ENCODE peak calls at places on chromosomes 11 and 22, in four cellular contexts. R is K562, V is SK-N-SH, T is HepG2. Z is an unnamed sample.

GRCh38 chr22:47064016-47064415 is 301.6 kb downstream of the TBC1D22A start:
- DNase-seq in R (no peak), V (peak; percentile 14), T (no peak), Z (no peak)

GRCh38 chr11:35144103-35144741 is 5.3 kb downstream of the CD44 start:
- DNase-seq in R (no peak), V (no peak), T (no peak), Z (peak; percentile 85)

GRCh38 chr22:24053481-24054226 is 42.5 kb downstream of the CABIN1 start:
- DNase-seq in R (no peak), V (no peak), T (no peak), Z (peak; percentile 15)

GRCh38 chr22:22942511-22943329 is 55.1 kb downstream of the IGLL5 start:
- DNase-seq in R (peak; percentile 100), V (peak; percentile 80), T (peak; percentile 44), Z (peak; percentile 78)

GRCh38 chr11:19200410-19201201 is 1.2 kb downstream of the CSRP3 start:
- DNase-seq in R (no peak), V (no peak), T (no peak), Z (no peak)

GRCh38 chr11:118785362-118785761 is 5.6 kb downstream of the DDX6 start:
- DNase-seq in R (no peak), V (no peak), T (no peak), Z (no peak)

GRCh38 chr11:87493516-87493915 is 455.8 kb downstream of the TMEM135 start:
- DNase-seq in R (no peak), V (no peak), T (no peak), Z (no peak)

GRCh38 chr11:86117706-86118050 is 48.8 kb upstream of the PICALM start:
- DNase-seq in R (no peak), V (no peak), T (no peak), Z (no peak)

GRCh38 chr22:46594947-46595298 is 25.3 kb upstream of the GRAMD4 start:
- DNase-seq in R (no peak), V (no peak), T (no peak), Z (no peak)

GRCh38 chr11:15609445-15609844 is 494.7 kb downstream of the INSC start:
- DNase-seq in R (no peak), V (no peak), T (no peak), Z (no peak)

GRCh38 chr22:19943665-19944026 is 2.0 kb upstream of the TXNRD2 start:
- DNase-seq in R (no peak), V (peak; percentile 46), T (peak; percentile 61), Z (no peak)

GRCh38 chr11:115384236-115384635 is 120.0 kb downstream of the CADM1 start:
- DNase-seq in R (no peak), V (no peak), T (no peak), Z (no peak)

GRCh38 chr22:42444060-42444904 is 12.1 kb upstream of the NFAM1 start:
- DNase-seq in R (peak; percentile 88), V (peak; percentile 90), T (peak; percentile 34), Z (peak; percentile 73)

GRCh38 chr22:19368876-19369275 is 62.7 kb downstream of the HIRA start:
- DNase-seq in R (no peak), V (no peak), T (no peak), Z (no peak)

GRCh38 chr11:30488304-30488998 is 97.7 kb downstream of the MPPED2 start:
- DNase-seq in R (no peak), V (peak; percentile 42), T (peak; percentile 93), Z (no peak)

GRCh38 chr11:118287006-118287405 is 17.5 kb upstream of the CD3E start:
- DNase-seq in R (no peak), V (no peak), T (no peak), Z (no peak)

GRCh38 chr11:610146-610801 is 5.5 kb downstream of the IRF7 start:
- DNase-seq in R (no peak), V (no peak), T (no peak), Z (no peak)

GRCh38 chr11:116986521-116987105 is 111.6 kb downstream of the SIK3 start:
- DNase-seq in R (no peak), V (no peak), T (peak; percentile 41), Z (peak; percentile 64)

GRCh38 chr11:127804775-127805446 is 782.4 kb downstream of the ETS1 start:
- DNase-seq in R (no peak), V (no peak), T (no peak), Z (no peak)

GRCh38 chr11:72637926-72638325 is 36.3 kb downstream of the PDE2A start:
- DNase-seq in R (no peak), V (peak; percentile 68), T (no peak), Z (no peak)

GRCh38 chr11:48077251-48077650 is 96.9 kb downstream of the PTPRJ start:
- DNase-seq in R (no peak), V (no peak), T (no peak), Z (no peak)

GRCh38 chr22:49934144-49934890 is 15.9 kb downstream of the CRELD2 start:
- DNase-seq in R (peak; percentile 45), V (peak; percentile 44), T (no peak), Z (no peak)

GRCh38 chr22:46547883-46548244 is 10.4 kb upstream of the CELSR1 start:
- DNase-seq in R (no peak), V (no peak), T (peak; percentile 58), Z (no peak)

GRCh38 chr11:6734616-6735015 is 37.2 kb downstream of the OR2AG2 start:
- DNase-seq in R (no peak), V (no peak), T (no peak), Z (no peak)

GRCh38 chr11:6736495-6737121 is 35.2 kb downstream of the OR2AG2 start:
- DNase-seq in R (no peak), V (no peak), T (no peak), Z (no peak)

GRCh38 chr11:6735306-6735705 is 36.5 kb downstream of the OR2AG2 start:
- DNase-seq in R (no peak), V (no peak), T (no peak), Z (no peak)

GRCh38 chr11:6738590-6738989 is 33.2 kb downstream of the OR2AG2 start:
- DNase-seq in R (no peak), V (no peak), T (no peak), Z (no peak)

GRCh38 chr11:6737872-6738466 is 33.8 kb downstream of the OR2AG2 start:
- DNase-seq in R (peak; percentile 53), V (peak; percentile 11), T (peak; percentile 41), Z (no peak)
- TF ChIP-seq NFIC in R (no peak), V (no peak), T (no peak), Z (no peak)

DNA sequence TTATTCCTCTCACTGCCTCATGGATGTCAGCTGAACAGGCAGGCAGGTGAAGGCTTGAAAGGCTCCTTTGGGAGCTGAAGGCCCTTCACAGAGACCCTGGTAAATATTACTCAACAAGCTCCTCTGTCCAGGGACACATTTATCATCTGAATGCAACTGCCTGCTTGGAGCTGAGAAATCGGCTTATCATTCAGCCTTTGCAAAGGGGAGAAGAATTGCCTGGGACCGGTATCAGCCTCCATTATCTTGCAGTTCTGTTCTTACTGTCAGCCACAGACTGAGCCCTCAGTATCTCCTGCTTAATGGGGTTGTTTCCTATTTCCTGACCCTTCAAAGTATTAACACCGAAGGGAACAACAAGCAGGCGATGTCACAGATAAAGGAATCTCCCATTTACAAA is 113.8 kb upstream of the PITPNB start:
- DNase-seq in R (no peak), V (no peak), T (no peak), Z (no peak)
- TF ChIP-seq NFIC in R (no peak), V (no peak), T (no peak), Z (no peak)

GRCh38 chr11:78420796-78421209 is 3.2 kb upstream of the GAB2 start:
- DNase-seq in R (no peak), V (peak; percentile 65), T (no peak), Z (no peak)
- TF ChIP-seq NFIC in R (no peak), V (no peak), T (no peak), Z (no peak)

GRCh38 chr11:7021318-7021717 is 1.0 kb downstream of the NLRP14 start:
- DNase-seq in R (no peak), V (no peak), T (no peak), Z (no peak)

GRCh38 chr11:7019500-7020182 is 505 bp downstream of the ZNF214 start:
- DNase-seq in R (no peak), V (no peak), T (no peak), Z (no peak)

GRCh38 chr11:7016011-7016410 is 4.1 kb downstream of the ZNF214 start:
- DNase-seq in R (no peak), V (no peak), T (no peak), Z (no peak)

DNA sequence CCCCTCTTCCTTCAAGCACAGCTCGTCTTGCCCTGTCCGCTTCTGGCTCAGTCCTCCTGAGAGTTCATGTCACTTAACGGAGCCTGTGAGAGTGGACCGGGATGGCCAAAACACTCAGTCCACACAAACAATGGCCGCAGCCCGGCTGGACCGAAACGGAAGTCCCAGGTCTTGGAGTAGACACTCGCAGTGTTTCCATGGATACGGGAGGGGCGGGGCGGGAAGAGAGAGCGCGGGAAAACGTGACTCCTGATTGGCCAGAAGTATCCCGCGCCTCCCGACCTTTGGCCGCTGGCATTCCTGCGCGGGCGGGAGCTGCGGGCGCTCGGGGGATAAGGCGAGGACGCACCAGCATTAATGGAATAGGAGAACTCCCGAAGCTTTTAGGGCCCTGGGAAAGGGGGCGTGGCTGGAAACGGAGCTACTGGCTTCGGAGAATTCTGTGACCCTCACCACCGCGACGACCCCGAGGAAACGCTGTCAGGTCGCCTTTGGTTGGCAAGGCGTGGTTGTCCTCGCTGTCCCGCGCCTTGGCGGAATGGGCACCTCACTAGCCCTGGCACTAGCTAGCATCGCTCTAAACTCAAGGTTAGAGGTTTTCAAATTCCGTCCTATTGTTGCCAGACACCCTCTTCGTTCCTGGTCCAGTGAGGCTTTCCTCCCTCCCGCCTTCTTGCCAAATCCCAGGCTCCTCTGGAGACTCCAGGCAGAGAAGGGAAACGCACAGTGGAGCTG is at the start of the genes NLRP14 and ZNF214:
- DNase-seq in R (peak; percentile 69), V (peak; percentile 92), T (peak; percentile 90), Z (no peak)
- TF ChIP-seq NFIC in R (no peak), V (no peak), T (no peak), Z (no peak)

GRCh38 chr22:29203456-29203855 is 2.2 kb upstream of the EMID1 start:
- DNase-seq in R (no peak), V (no peak), T (no peak), Z (no peak)

GRCh38 chr22:29202231-29203192 is 3.2 kb upstream of the EMID1 start:
- DNase-seq in R (peak; percentile 35), V (peak; percentile 41), T (peak; percentile 38), Z (peak; percentile 91)

GRCh38 chr22:29199702-29200400 is 5.8 kb upstream of the EMID1 start:
- DNase-seq in R (no peak), V (no peak), T (no peak), Z (no peak)

GRCh38 chr22:29200901-29201300 is 4.8 kb upstream of the EMID1 start:
- DNase-seq in R (no peak), V (no peak), T (no peak), Z (no peak)

GRCh38 chr22:29201722-29202230 is 3.9 kb upstream of the EMID1 start:
- DNase-seq in R (no peak), V (no peak), T (no peak), Z (no peak)
- TF ChIP-seq NFIC in R (no peak), V (no peak), T (no peak), Z (no peak)

GRCh38 chr11:107457205-107457557 is 444 bp downstream of the CWF19L2 start:
- DNase-seq in R (no peak), V (peak; percentile 15), T (no peak), Z (no peak)
- TF ChIP-seq NFIC in R (no peak), V (no peak), T (no peak), Z (no peak)

DNA sequence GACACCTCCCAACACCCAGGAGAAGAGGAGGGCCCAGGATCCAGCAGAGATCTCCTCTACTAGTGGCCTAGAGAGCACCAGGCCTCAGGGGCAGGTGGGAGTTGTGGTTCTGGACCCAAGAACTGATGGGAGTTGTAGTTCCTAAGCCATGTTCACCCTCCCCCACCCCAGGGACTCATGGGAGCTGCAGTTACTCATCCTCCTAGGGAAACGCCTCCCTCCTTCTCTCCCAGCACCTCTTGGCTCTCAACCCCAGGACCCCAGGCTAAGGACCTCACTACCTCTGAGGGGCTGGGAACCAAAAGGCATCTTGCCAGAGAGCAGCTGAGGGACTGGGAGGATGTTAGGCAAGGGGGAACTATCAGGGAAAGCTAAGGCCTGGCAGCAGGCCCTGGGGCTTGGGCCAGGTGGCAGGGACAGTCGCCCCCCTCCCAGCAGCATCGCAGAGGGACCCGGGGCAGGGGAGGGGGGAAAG is 28.8 kb downstream of the SLC22A12 start:
- DNase-seq in R (peak; percentile 73), V (peak; percentile 70), T (peak; percentile 41), Z (no peak)
- TF ChIP-seq NFIC in R (no peak), V (no peak), T (no peak), Z (no peak)

Z was measured in GM12878.